ENCODE peak calls at places on chromosomes 16 and 17, in nine cellular contexts. Y is heart left ventricle, R is HepG2, K is right lobe of liver, O is GM12878, F is HCT116, Z is K562, Q is gastrocnemius medialis, P is body of pancreas. N is an unnamed sample.

GRCh38 chr16:14502932-14503741 is 126.9 kb downstream of the PARN start:
- ATAC-seq in Z (peak; percentile 74), F (no peak), Y (no peak), R (no peak), P (no peak), O (peak; percentile 85), Q (no peak), K (no peak), N (no peak)

GRCh38 chr16:50203681-50204080 is 50.6 kb downstream of the TENT4B start:
- ATAC-seq in O (no peak), Z (peak; percentile 48), Y (peak; percentile 18), Q (no peak), P (peak; percentile 30), K (no peak), R (peak; percentile 60), F (no peak), N (no peak)

GRCh38 chr17:76940738-76941350 is 72.6 kb downstream of the MGAT5B start:
- ATAC-seq in Y (no peak), Q (no peak), Z (peak; percentile 41), K (no peak), P (no peak), R (peak; percentile 62), F (peak; percentile 70), O (no peak), N (no peak)

GRCh38 chr16:2719328-2720062 is 529 bp downstream of the PRSS27 start:
- ATAC-seq in R (peak; percentile 55), P (peak; percentile 19), F (no peak), Y (peak; percentile 68), O (no peak), K (peak; percentile 72), Q (peak; percentile 64), Z (no peak), N (no peak)

GRCh38 chr16:1958715-1959268 is 546 bp upstream of the NDUFB10 start:
- ATAC-seq in K (peak; percentile 21), O (no peak), Z (no peak), Y (no peak), Q (peak; percentile 0), F (no peak), R (peak; percentile 2), P (no peak), N (no peak)

GRCh38 chr17:43732961-43733360 is 25.6 kb downstream of the SOST start:
- ATAC-seq in F (no peak), K (no peak), Q (no peak), R (no peak), Y (no peak), Z (no peak), O (no peak), P (no peak), N (no peak)

GRCh38 chr17:19935169-19935568 is 42.5 kb downstream of the AKAP10 start:
- ATAC-seq in P (no peak), R (no peak), Q (no peak), Y (no peak), K (no peak), F (no peak), O (no peak), Z (no peak), N (no peak)

GRCh38 chr16:85171004-85171808 is 58.9 kb upstream of the CIBAR2 start:
- ATAC-seq in K (no peak), Y (no peak), F (no peak), Z (peak; percentile 46), P (no peak), R (peak; percentile 1), Q (no peak), O (no peak), N (no peak)

GRCh38 chr17:2947996-2948550 is 115.3 kb downstream of the OR1D5 start:
- ATAC-seq in Q (no peak), Z (no peak), R (peak; percentile 29), F (no peak), O (no peak), Y (no peak), K (no peak), P (no peak), N (no peak)

GRCh38 chr17:73561066-73561465 is 83.2 kb downstream of the SDK2 start:
- ATAC-seq in K (no peak), O (no peak), Z (no peak), R (no peak), Q (no peak), P (no peak), F (peak; percentile 4), Y (no peak), N (no peak)

GRCh38 chr16:3158014-3158497 is 23.2 kb downstream of the ZNF213 start:
- ATAC-seq in Z (peak; percentile 41), O (peak; percentile 35), P (peak; percentile 47), Y (peak; percentile 11), Q (peak; percentile 23), K (peak; percentile 20), R (peak; percentile 31), F (peak; percentile 6), N (peak; percentile 21)

GRCh38 chr17:55730808-55731207 is 8.1 kb upstream of the TMEM100 start:
- ATAC-seq in R (no peak), Q (no peak), Y (peak; percentile 38), P (no peak), Z (no peak), K (peak; percentile 59), F (no peak), O (no peak), N (no peak)

GRCh38 chr16:29910819-29911675 is 10.8 kb downstream of the ASPHD1 start:
- ATAC-seq in Y (no peak), Z (peak; percentile 69), K (no peak), F (peak; percentile 21), P (no peak), O (no peak), Q (no peak), R (peak; percentile 18), N (no peak)

GRCh38 chr16:19062706-19063105 is 4.7 kb upstream of the COQ7 start:
- ATAC-seq in O (no peak), F (no peak), Z (no peak), R (no peak), P (no peak), Q (no peak), Y (no peak), K (no peak), N (no peak)

GRCh38 chr16:11474617-11475291 is 112.0 kb downstream of the LITAF start:
- ATAC-seq in Q (no peak), R (no peak), F (no peak), Z (no peak), P (peak; percentile 76), K (no peak), Y (no peak), O (no peak), N (no peak)

GRCh38 chr17:258906-259305 is 77.5 kb upstream of the DOC2B start:
- ATAC-seq in Y (no peak), Z (no peak), Q (no peak), F (no peak), P (no peak), R (no peak), O (no peak), K (no peak), N (no peak)

GRCh38 chr16:69711115-69711740 is 15.1 kb downstream of the NQO1 start:
- ATAC-seq in R (no peak), K (no peak), O (no peak), P (peak; percentile 68), Z (no peak), Y (no peak), Q (no peak), F (peak; percentile 47), N (no peak)

GRCh38 chr16:65285128-65286120 is 163.6 kb upstream of the CDH11 start:
- ATAC-seq in F (no peak), Q (no peak), Y (peak; percentile 92), Z (no peak), R (no peak), P (no peak), K (no peak), O (no peak), N (no peak)

GRCh38 chr17:50631908-50632571 is 2.6 kb upstream of the ABCC3 start:
- ATAC-seq in Y (no peak), P (no peak), K (no peak), R (no peak), Q (no peak), F (no peak), Z (peak; percentile 79), O (peak; percentile 53), N (no peak)

GRCh38 chr17:27367121-27367981 is 73.4 kb downstream of the WSB1 start:
- ATAC-seq in R (peak; percentile 79), F (no peak), O (no peak), Q (no peak), Y (no peak), P (no peak), K (peak; percentile 45), Z (peak; percentile 32), N (no peak)

DNA sequence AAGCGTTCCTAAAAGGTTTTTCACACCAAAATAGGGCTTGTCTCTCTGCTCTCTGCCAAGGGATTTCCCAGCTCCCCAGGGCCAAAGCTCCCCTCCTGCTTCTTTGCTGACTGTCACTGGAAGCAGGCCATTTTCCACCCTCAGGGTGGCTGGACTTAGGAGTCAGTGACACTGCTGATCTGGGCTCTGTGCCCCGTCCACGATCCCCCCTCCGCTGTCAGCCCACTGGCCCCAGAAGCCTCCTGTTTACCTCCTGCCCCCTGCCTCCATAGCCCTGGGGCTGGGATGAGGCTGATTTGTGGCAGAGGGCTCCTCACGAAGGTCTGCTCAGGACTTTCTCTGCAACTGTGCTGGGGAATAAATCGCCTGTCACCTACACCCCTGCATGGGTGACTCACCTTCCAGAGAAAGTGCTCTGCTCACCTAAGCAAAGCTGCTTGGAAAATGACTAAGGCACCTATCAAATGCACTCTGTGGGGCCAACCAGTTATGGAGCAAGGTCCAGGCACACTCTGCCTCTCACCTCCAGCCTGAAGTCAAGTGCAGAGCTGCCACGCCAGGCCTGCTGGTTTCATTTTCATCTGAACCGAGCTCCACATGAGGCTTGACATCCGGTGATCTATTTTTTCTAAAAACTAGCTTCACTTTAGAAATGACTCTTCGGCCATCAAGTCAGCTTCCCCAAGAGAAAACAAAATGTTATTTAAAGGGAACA is 4.9 kb downstream of the MAP3K14 start:
- ATAC-seq in Z (no peak), Q (peak; percentile 72), Y (peak; percentile 46), P (peak; percentile 54), F (peak; percentile 70), R (peak; percentile 81), O (peak; percentile 58), K (peak; percentile 70), N (no peak)
- H3K4me3 ChIP-seq in Z (no peak overlapping the region), Q (peak overlapping the region; percentile 21), Y (no peak overlapping the region), P (no peak overlapping the region), F (no peak overlapping the region), R (peak overlapping the region; percentile 29), O (peak overlapping the region; percentile 57), K (peak overlapping the region; percentile 20), N (peak overlapping the region; percentile 2)

GRCh38 chr17:82248815-82249638 is 20.2 kb downstream of the SLC16A3 start:
- ATAC-seq in F (no peak), P (no peak), Y (no peak), K (no peak), O (no peak), R (no peak), Q (no peak), Z (no peak), N (no peak)
- TF ChIP-seq POLR2A in F (no peak), P (no peak), Y (no peak), K (no peak), O (peak; percentile 54), R (peak; percentile 23), Q (no peak), Z (no peak), N (no peak)

GRCh38 chr17:66313325-66313724 is 10.9 kb downstream of the PRKCA start:
- ATAC-seq in O (no peak), Q (peak; percentile 55), Z (no peak), R (no peak), F (no peak), P (no peak), Y (no peak), K (no peak), N (no peak)
- H3K4me3 ChIP-seq in O (no peak overlapping the region), Q (no peak overlapping the region), Z (no peak overlapping the region), R (no peak overlapping the region), F (no peak overlapping the region), P (no peak overlapping the region), Y (no peak overlapping the region), K (no peak overlapping the region), N (no peak overlapping the region)

GRCh38 chr17:78117027-78117981 is 11.3 kb downstream of the TMC6 start:
- ATAC-seq in F (peak; percentile 51), Y (no peak), K (peak; percentile 24), R (peak; percentile 66), Q (no peak), P (peak; percentile 63), O (no peak), Z (peak; percentile 38), N (peak; percentile 18)
- TF ChIP-seq POLR2A in F (no peak), Y (no peak), K (no peak), R (no peak), Q (no peak), P (no peak), O (no peak), Z (peak; percentile 27), N (no peak)